ENCODE peak calls at places on chromosomes 7 and 10, in seven cellular contexts. S is progenitor cell of endocrine pancreas, U is fibroblast of lung, Q is HFFc6, F is HL-60, E is suprapubic skin, N is lower lobe of right lung. M is an unnamed sample.

GRCh38 chr7:54802841-54803240 is 43.8 kb upstream of the SEC61G start:
- DNase-seq in F (no peak), Q (peak), S (no peak), N (no peak), U (peak), E (no peak), M (no peak)

GRCh38 chr10:72084094-72084459 is 4.3 kb downstream of the SPOCK2 start:
- DNase-seq in S (no peak), U (no peak), Q (no peak), F (no peak), N (no peak), E (no peak), M (no peak)

GRCh38 chr10:111593578-111593977 is 516.7 kb downstream of the ADRA2A start:
- DNase-seq in U (no peak), F (no peak), N (no peak), E (no peak), Q (no peak), S (no peak), M (no peak)

GRCh38 chr7:111083423-111083822 is 7.5 kb upstream of the LRRN3 start:
- DNase-seq in F (peak), N (no peak), S (no peak), U (peak), Q (no peak), E (no peak), M (no peak)

GRCh38 chr7:40579401-40579800 is 444.6 kb downstream of the SUGCT start:
- DNase-seq in U (peak), S (no peak), E (no peak), F (no peak), Q (peak), N (no peak), M (peak)

GRCh38 chr10:130418731-130419130 is 282.5 kb downstream of the GLRX3 start:
- DNase-seq in E (no peak), N (no peak), Q (no peak), U (no peak), S (no peak), F (no peak), M (no peak)

GRCh38 chr10:70693619-70694286 is 21.4 kb downstream of the ADAMTS14 start:
- DNase-seq in N (no peak), E (no peak), U (peak), F (no peak), Q (peak), S (no peak), M (peak)

GRCh38 chr10:117090831-117091230 is 47.2 kb downstream of the VAX1 start:
- DNase-seq in E (no peak), N (no peak), F (no peak), Q (no peak), S (no peak), U (no peak), M (no peak)

GRCh38 chr7:43933902-43934560 is 7.8 kb downstream of the UBE2D4 start:
- DNase-seq in Q (no peak), S (no peak), N (no peak), F (no peak), E (no peak), U (no peak), M (no peak)

GRCh38 chr10:112899396-112900065 is 50.5 kb upstream of the TCF7L2 start:
- DNase-seq in Q (no peak), N (no peak), E (no peak), F (no peak), U (no peak), S (no peak), M (no peak)

GRCh38 chr7:151346180-151346769 is 4.7 kb downstream of the NUB1 start:
- DNase-seq in N (no peak), E (no peak), S (no peak), Q (no peak), F (no peak), U (peak), M (no peak)

GRCh38 chr7:12771378-12771877 is 84.0 kb downstream of the ARL4A start:
- DNase-seq in N (no peak), Q (peak), U (peak), E (no peak), F (no peak), S (no peak), M (no peak)

GRCh38 chr7:42202601-42203000 is 34.4 kb downstream of the GLI3 start:
- DNase-seq in E (no peak), U (no peak), F (no peak), Q (no peak), N (no peak), S (no peak), M (no peak)

GRCh38 chr10:32205666-32206065 is 141.3 kb downstream of the EPC1 start:
- DNase-seq in N (no peak), E (no peak), F (no peak), U (peak), S (no peak), Q (peak), M (peak)

GRCh38 chr10:32207544-32207943 is 139.4 kb downstream of the EPC1 start:
- DNase-seq in S (peak), U (peak), E (no peak), N (peak), F (peak), Q (peak), M (peak)

GRCh38 chr10:32211046-32211363 is 136.0 kb downstream of the EPC1 start:
- DNase-seq in E (no peak), N (no peak), U (no peak), F (no peak), Q (no peak), S (no peak), M (no peak)

GRCh38 chr10:32204606-32205005 is 142.4 kb downstream of the EPC1 start:
- DNase-seq in U (no peak), Q (no peak), E (no peak), N (no peak), F (no peak), S (no peak), M (peak)

DNA sequence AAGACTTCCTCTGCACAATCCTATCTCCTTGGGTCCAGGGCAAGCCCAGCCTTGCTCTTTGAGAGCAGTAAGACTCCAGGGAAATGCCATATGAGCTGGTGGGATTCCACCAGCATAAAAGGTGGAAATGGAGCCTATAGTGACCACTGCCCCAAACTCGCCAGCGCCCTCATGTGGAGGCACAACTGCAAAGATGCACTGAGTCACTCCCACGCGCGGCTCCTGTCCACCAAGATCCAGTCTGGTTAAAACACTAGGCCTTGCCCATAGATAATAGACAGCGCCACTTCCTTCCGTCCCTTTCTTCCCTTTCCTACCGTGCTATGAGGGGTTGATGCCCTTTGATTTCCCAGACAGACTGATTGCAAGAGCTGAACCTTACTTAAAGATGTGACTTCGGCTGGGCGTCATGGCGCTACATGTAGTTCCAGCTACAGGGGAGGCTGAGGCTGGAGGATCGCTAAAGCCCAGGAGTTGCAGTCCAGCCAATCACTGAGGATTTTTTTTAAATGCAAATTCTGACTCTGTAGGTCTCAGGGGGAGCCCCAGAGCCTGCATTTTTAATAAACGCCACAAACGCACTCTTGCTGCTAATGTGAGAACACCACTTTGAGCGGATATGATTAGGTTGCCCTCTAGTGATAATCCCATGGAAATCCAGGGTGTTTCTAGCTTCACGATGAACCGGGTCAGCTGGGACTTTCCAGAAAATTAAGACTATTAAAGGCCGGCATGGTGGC is 136.5 kb downstream of the EPC1 start:
- DNase-seq in Q (peak), U (peak), E (no peak), F (peak), N (no peak), S (no peak), M (peak)
- TF ChIP-seq CTCF in Q (peak), U (peak), E (no peak), F (peak), N (peak), S (peak), M (peak)

GRCh38 chr7:23276947-23277346 is 22.2 kb upstream of the MALSU1 start:
- DNase-seq in U (no peak), N (no peak), F (no peak), E (no peak), Q (no peak), S (no peak), M (no peak)

GRCh38 chr7:23277359-23277989 is 21.7 kb upstream of the MALSU1 start:
- DNase-seq in S (peak), U (peak), N (no peak), E (no peak), Q (peak), F (peak), M (peak)

GRCh38 chr7:23275906-23276305 is 23.2 kb upstream of the MALSU1 start:
- DNase-seq in E (no peak), F (no peak), N (no peak), U (no peak), Q (no peak), S (no peak), M (no peak)

GRCh38 chr7:23273141-23273599 is 26.0 kb upstream of the MALSU1 start:
- DNase-seq in Q (peak), E (peak), F (peak), N (peak), S (peak), U (peak), M (peak)

DNA sequence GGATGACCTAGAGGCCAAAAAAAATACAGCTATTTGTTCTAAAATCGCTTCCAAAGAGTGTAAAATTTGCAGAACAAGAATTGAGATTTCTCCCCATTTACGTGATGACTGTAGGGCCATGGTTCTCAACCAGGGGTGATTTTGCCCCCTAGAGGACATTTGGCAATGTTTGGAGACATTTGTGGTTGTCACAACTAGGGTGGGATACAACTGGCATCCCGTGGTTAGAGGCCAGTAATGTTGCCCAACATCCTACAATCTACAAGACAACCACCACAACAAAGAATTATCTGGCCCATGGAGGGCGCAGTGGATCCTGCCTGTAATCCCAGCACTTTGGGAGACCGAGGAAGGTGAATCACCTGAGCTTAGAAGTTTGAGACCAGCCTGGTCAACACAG is 22.8 kb upstream of the MALSU1 start:
- DNase-seq in N (no peak), S (no peak), U (no peak), F (peak), Q (no peak), E (no peak), M (no peak)
- TF ChIP-seq CTCF in N (no peak), S (no peak), U (no peak), F (no peak), Q (peak), E (no peak), M (peak)

GRCh38 chr10:16521311-16522016 is at the start of gene C1QL3:
- DNase-seq in E (no peak), N (no peak), F (peak), Q (no peak), U (peak), S (peak), M (peak)
- TF ChIP-seq CTCF in E (no peak), N (no peak), F (no peak), Q (no peak), U (no peak), S (no peak), M (no peak)

GRCh38 chr10:86524225-86524982 is 2.8 kb upstream of the WAPL start:
- DNase-seq in S (no peak), U (no peak), E (no peak), N (no peak), Q (no peak), F (no peak), M (no peak)

GRCh38 chr10:86522385-86522855 is 828 bp upstream of the WAPL start:
- DNase-seq in E (no peak), S (no peak), U (no peak), N (no peak), F (no peak), Q (peak), M (peak)

GRCh38 chr10:86521620-86522384 is at the start of gene WAPL:
- DNase-seq in U (peak), N (peak), Q (peak), F (peak), E (peak), S (peak), M (peak)

GRCh38 chr10:86520871-86521619 is 547 bp downstream of the WAPL start:
- DNase-seq in S (peak), N (peak), E (peak), U (peak), F (peak), Q (peak), M (peak)

GRCh38 chr10:86523348-86523747 is 1.8 kb upstream of the WAPL start:
- DNase-seq in U (peak), N (no peak), Q (no peak), F (no peak), S (no peak), E (no peak), M (peak)
- TF ChIP-seq CTCF in U (peak), N (peak), Q (peak), F (no peak), S (peak), E (no peak), M (peak)

GRCh38 chr7:28065308-28065707 is 115.3 kb downstream of the JAZF1 start:
- DNase-seq in N (no peak), Q (no peak), S (no peak), F (peak), E (no peak), U (no peak), M (peak)

GRCh38 chr7:28067171-28067570 is 113.4 kb downstream of the JAZF1 start:
- DNase-seq in E (no peak), Q (no peak), F (no peak), S (no peak), N (no peak), U (no peak), M (no peak)

GRCh38 chr7:28068811-28069216 is 111.8 kb downstream of the JAZF1 start:
- DNase-seq in N (no peak), E (no peak), S (no peak), F (no peak), Q (peak), U (no peak), M (peak)

GRCh38 chr7:28062197-28062988 is 118.2 kb downstream of the JAZF1 start:
- DNase-seq in N (peak), U (peak), F (peak), Q (peak), E (no peak), S (peak), M (peak)

DNA sequence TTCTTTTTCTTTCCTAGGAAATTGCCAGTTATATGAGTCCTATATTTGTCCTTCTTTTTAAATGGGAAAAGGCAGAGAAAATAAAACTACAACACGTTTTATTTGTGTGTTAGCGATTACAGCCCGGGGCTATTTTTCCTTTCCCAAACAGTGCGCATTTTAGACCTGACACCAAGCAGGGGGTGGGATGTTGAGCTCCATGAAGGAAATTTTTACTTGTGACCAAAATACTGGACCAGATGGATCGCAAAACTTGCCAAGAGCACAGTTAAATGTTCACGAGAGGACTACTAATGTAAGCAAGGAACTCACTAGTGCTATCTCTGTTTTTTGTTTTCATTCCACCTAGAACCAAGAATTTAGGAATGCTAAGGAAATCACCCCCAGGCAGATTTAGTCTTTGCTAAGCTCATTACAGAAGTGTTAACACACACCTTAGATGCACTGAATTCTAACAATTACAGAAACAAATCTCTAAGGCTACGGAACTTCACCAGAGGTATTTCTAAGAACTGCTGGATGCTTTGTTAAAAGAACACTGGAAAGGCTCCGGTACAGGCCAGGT is 114.8 kb downstream of the JAZF1 start:
- DNase-seq in N (no peak), E (no peak), Q (no peak), F (no peak), S (no peak), U (no peak), M (peak)
- TF ChIP-seq CTCF in N (no peak), E (no peak), Q (no peak), F (no peak), S (no peak), U (no peak), M (no peak)

M was measured in fibroblast of villous mesenchyme.